ENCODE peak calls at places on chromosomes 3 and 15, in six cellular contexts. X is heart left ventricle, W is HCT116, L is upper lobe of left lung, G is gastrocnemius medialis, O is A549. A is an unnamed sample. For H3K4me1, the result is how much of the 10 kb centered on the place peaks cover.

GRCh38 chr3:64728428-64728827 is 40.6 kb upstream of the ADAMTS9 start:
- ATAC-seq in G (peak), W (no peak), X (peak), O (no peak), L (no peak), A (no peak)

GRCh38 chr3:44363591-44363990 is 25.0 kb downstream of the TCAIM start:
- ATAC-seq in W (no peak), O (no peak), X (no peak), G (no peak), L (no peak), A (no peak)

GRCh38 chr3:126340081-126340511 is 17.1 kb downstream of the KLF15 start:
- ATAC-seq in G (peak), X (peak), W (no peak), O (no peak), L (peak), A (peak)

GRCh38 chr3:4147719-4148118 is 155.4 kb upstream of the SETMAR start:
- ATAC-seq in O (no peak), X (no peak), L (no peak), G (no peak), W (no peak), A (no peak)

GRCh38 chr3:120100711-120101110 is 6.5 kb upstream of the GSK3B start:
- ATAC-seq in W (no peak), L (no peak), O (no peak), G (no peak), X (no peak), A (no peak)

GRCh38 chr15:55909036-55909811 is 84.2 kb downstream of the NEDD4 start:
- ATAC-seq in W (no peak), X (no peak), O (peak), G (peak), L (no peak), A (no peak)

GRCh38 chr15:89052474-89052873 is 35.8 kb upstream of the ABHD2 start:
- ATAC-seq in O (no peak), L (no peak), W (no peak), X (no peak), G (no peak), A (no peak)

GRCh38 chr15:78018968-78019644 is 58.4 kb downstream of the TBC1D2B start:
- ATAC-seq in O (no peak), X (no peak), W (no peak), G (no peak), L (peak), A (no peak)

GRCh38 chr3:72555714-72556113 is 292.5 kb downstream of the SHQ1 start:
- ATAC-seq in W (no peak), X (no peak), L (no peak), G (no peak), O (no peak), A (no peak)

GRCh38 chr3:14278799-14279705 is 100.4 kb downstream of the LSM3 start:
- ATAC-seq in L (no peak), X (no peak), G (no peak), W (no peak), O (no peak), A (no peak)

GRCh38 chr15:92682772-92683510 is 27.4 kb upstream of the FAM174B start:
- ATAC-seq in O (no peak), G (peak), W (no peak), L (peak), X (peak), A (peak)

GRCh38 chr3:38834110-38834509 is 18.1 kb upstream of the SCN10A start:
- ATAC-seq in L (no peak), G (no peak), O (peak), X (no peak), W (peak), A (peak)

GRCh38 chr3:64728994-64729393 is 41.2 kb upstream of the ADAMTS9 start:
- ATAC-seq in L (no peak), X (peak), O (no peak), G (peak), W (no peak), A (no peak)

GRCh38 chr3:119301662-119302061 is 7.5 kb downstream of the ARHGAP31 start:
- ATAC-seq in L (peak), G (no peak), W (no peak), X (no peak), O (no peak), A (no peak)

GRCh38 chr15:38254065-38254883 is 1.6 kb downstream of the SPRED1 start:
- ATAC-seq in L (no peak), W (peak), G (no peak), X (no peak), O (no peak), A (no peak)

GRCh38 chr3:127256872-127257271 is 31.0 kb downstream of the PRR20G start:
- ATAC-seq in L (no peak), W (no peak), X (no peak), O (no peak), G (no peak), A (no peak)

GRCh38 chr15:64921711-64922110 is 10.0 kb downstream of the ANKDD1A start:
- ATAC-seq in L (peak), G (no peak), X (no peak), W (peak), O (no peak), A (no peak)

GRCh38 chr3:15973930-15974329 is 176.2 kb upstream of the ANKRD28 start:
- ATAC-seq in X (no peak), L (no peak), W (no peak), G (no peak), O (no peak), A (no peak)

GRCh38 chr3:138376663-138377062 is 28.3 kb downstream of the MRAS start:
- ATAC-seq in G (peak), O (no peak), W (no peak), L (no peak), X (peak), A (peak)

GRCh38 chr3:172530101-172530561 is 6.9 kb upstream of the TNFSF10 start:
- ATAC-seq in L (no peak), X (no peak), G (no peak), W (no peak), O (no peak), A (peak)

GRCh38 chr15:28140062-28140461 is 40.9 kb upstream of the OCA2 start:
- ATAC-seq in W (no peak), G (no peak), X (no peak), L (no peak), O (no peak), A (no peak)

GRCh38 chr3:134847349-134847748 is 52.3 kb downstream of the EPHB1 start:
- ATAC-seq in L (no peak), O (no peak), X (no peak), W (peak), G (no peak), A (no peak)

GRCh38 chr15:50485389-50485788 is 61.1 kb downstream of the USP50 start:
- ATAC-seq in W (no peak), X (no peak), G (no peak), O (no peak), L (no peak), A (no peak)

GRCh38 chr3:69787436-69788168 is 48.3 kb downstream of the MITF start:
- ATAC-seq in L (no peak), X (no peak), O (no peak), G (no peak), W (no peak), A (peak)

GRCh38 chr3:103437850-103438249 is 1003.0 kb downstream of the ZPLD1 start:
- ATAC-seq in G (no peak), O (no peak), W (no peak), L (no peak), X (no peak), A (no peak)

GRCh38 chr15:98700501-98700900 is 52.2 kb downstream of the IGF1R start:
- ATAC-seq in G (no peak), W (no peak), L (no peak), O (no peak), X (no peak), A (no peak)

GRCh38 chr3:170502297-170502696 is 83.6 kb downstream of the SLC7A14 start:
- ATAC-seq in L (no peak), X (no peak), G (no peak), W (no peak), O (no peak), A (peak)

GRCh38 chr15:42444415-42445063 is 46.4 kb downstream of the ZNF106 start:
- ATAC-seq in O (no peak), L (no peak), W (no peak), G (no peak), X (no peak), A (no peak)

GRCh38 chr15:97836003-97836402 is 124.5 kb upstream of the ARRDC4 start:
- ATAC-seq in O (no peak), G (no peak), W (no peak), X (no peak), L (no peak), A (no peak)

GRCh38 chr3:69058180-69058946 is 6.2 kb upstream of the TMF1 start:
- ATAC-seq in W (no peak), G (no peak), L (no peak), X (no peak), O (no peak), A (no peak)

GRCh38 chr3:10835406-10835805 is 19.4 kb downstream of the SLC6A11 start:
- ATAC-seq in L (no peak), O (no peak), X (no peak), W (peak), G (no peak), A (no peak)

GRCh38 chr3:177098551-177098950 is 98.7 kb downstream of the TBL1XR1 start:
- ATAC-seq in O (no peak), X (no peak), W (no peak), L (no peak), G (no peak), A (no peak)

GRCh38 chr15:83446904-83447708 is at the start of gene SH3GL3:
- ATAC-seq in O (peak), X (peak), W (peak), G (peak), L (peak), A (peak)

GRCh38 chr15:83449250-83449671 is 2.1 kb downstream of the SH3GL3 start:
- ATAC-seq in X (no peak), L (no peak), O (no peak), W (no peak), G (no peak), A (no peak)

GRCh38 chr15:83444936-83445335 is 2.2 kb upstream of the SH3GL3 start:
- ATAC-seq in G (no peak), W (no peak), L (no peak), O (no peak), X (no peak), A (no peak)

GRCh38 chr15:83445653-83446052 is 1.5 kb upstream of the SH3GL3 start:
- ATAC-seq in X (no peak), G (no peak), L (no peak), W (no peak), O (no peak), A (no peak)

GRCh38 chr15:83446417-83446816 is 724 bp upstream of the SH3GL3 start:
- ATAC-seq in W (peak), X (no peak), L (no peak), O (no peak), G (no peak), A (no peak)
- H3K4me3 ChIP-seq in W (no peak), X (peak), L (no peak), O (no peak), G (no peak), A (no peak)

GRCh38 chr3:133805702-133806475 is at the start of gene SRPRB:
- ATAC-seq in X (peak), W (peak), G (peak), O (peak), L (peak), A (peak)
- TF ChIP-seq POLR2A in X (peak), W (peak), G (peak), O (peak), L (no peak), A (peak)

GRCh38 chr3:129598484-129598883 is 8.0 kb downstream of the PLXND1 start:
- ATAC-seq in G (no peak), O (no peak), X (no peak), W (no peak), L (no peak), A (no peak)
- H3K4me1 ChIP-seq in G (half or more), O (half or more), X (half or more), W (under half), L (half or more), A (half or more)

GRCh38 chr15:81280086-81280485 is 43.9 kb downstream of the STARD5 start:
- ATAC-seq in W (no peak), L (no peak), X (no peak), O (no peak), G (no peak), A (no peak)
- H3K4me3 ChIP-seq in W (no peak), L (no peak), X (no peak), O (no peak), G (no peak), A (no peak)

DNA sequence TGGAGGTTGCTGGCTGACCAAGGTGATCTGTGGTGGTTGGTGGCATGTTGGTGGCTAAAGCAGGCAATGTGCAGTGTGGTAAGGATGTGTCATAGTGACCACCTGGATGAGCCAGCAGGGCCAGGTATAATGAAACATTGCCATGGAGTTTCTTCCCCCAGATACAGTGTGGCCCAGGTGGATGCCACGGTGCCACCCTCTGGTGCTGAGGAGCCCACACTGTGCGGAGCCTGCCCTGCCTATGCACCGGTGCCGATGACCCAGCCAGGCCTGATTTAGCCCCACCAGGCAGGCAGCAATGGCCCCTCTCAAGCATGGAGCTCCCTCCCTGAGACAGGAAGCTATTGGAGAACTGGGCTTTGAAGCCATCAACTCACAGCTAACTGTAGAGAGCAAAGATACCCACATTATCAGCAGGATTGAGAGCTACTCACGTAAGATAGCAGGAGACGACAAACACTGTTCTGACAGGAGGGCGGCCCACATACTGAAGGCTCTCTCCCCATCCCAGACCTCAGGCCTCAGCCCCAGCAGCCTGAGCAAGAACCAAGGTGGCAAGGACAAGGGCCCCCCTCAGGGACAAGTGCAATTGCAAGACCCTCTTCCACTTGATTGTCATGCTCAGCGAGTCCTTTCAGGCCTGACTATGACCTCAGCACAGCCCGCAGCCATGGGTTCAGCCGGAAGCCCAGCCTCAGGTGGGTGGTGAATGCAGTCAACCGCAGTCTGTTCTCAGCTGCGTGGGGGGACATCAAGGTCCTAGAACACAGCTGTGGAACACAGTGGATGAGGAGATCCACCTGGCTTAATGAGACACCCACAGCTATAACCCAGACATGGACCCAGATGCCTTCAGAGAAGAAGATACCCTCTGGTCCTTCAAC is 82.8 kb upstream of the CDV3 start:
- ATAC-seq in L (no peak), O (no peak), X (no peak), W (no peak), G (no peak), A (peak)
- TF ChIP-seq POLR2A in L (no peak), O (no peak), X (no peak), W (no peak), G (no peak), A (no peak)